ENCODE peak calls at places on chromosomes 6 and 20, in six cellular contexts. One of them, this sample, is unnamed.

GRCh38 chr6:163291622-163292021 is 122.9 kb upstream of the QKI start:
- DNase-seq in nephron progenitor cell: no peak
- DNase-seq in astrocyte of the spinal cord: peak; percentile 51
- DNase-seq in neural crest cell: no peak
- DNase-seq in foreskin fibroblast: no peak
- DNase-seq in GM23338: no peak
- DNase-seq in this sample: no peak

GRCh38 chr6:130744601-130745382 is 82.4 kb upstream of the SMLR1 start:
- DNase-seq in neural crest cell: no peak
- DNase-seq in nephron progenitor cell: no peak
- DNase-seq in astrocyte of the spinal cord: no peak
- DNase-seq in GM23338: no peak
- DNase-seq in foreskin fibroblast: peak; percentile 59
- DNase-seq in this sample: no peak

GRCh38 chr6:10586302-10586701 is 65.2 kb downstream of the GCNT2 start:
- DNase-seq in foreskin fibroblast: no peak
- DNase-seq in GM23338: peak; percentile 72
- DNase-seq in astrocyte of the spinal cord: no peak
- DNase-seq in neural crest cell: no peak
- DNase-seq in nephron progenitor cell: no peak
- DNase-seq in this sample: no peak

GRCh38 chr6:33993653-33994052 is 152.2 kb downstream of the GRM4 start:
- DNase-seq in foreskin fibroblast: no peak
- DNase-seq in GM23338: no peak
- DNase-seq in astrocyte of the spinal cord: no peak
- DNase-seq in neural crest cell: no peak
- DNase-seq in nephron progenitor cell: no peak
- DNase-seq in this sample: no peak

GRCh38 chr6:166955121-166955864 is 1.1 kb downstream of the RNASET2 start:
- DNase-seq in neural crest cell: no peak
- DNase-seq in GM23338: peak; percentile 44
- DNase-seq in nephron progenitor cell: peak; percentile 22
- DNase-seq in foreskin fibroblast: peak; percentile 26
- DNase-seq in astrocyte of the spinal cord: no peak
- DNase-seq in this sample: no peak

GRCh38 chr6:43669050-43669921 is 18.3 kb downstream of the MRPS18A start:
- DNase-seq in astrocyte of the spinal cord: peak; percentile 13
- DNase-seq in GM23338: peak; percentile 27
- DNase-seq in nephron progenitor cell: no peak
- DNase-seq in neural crest cell: no peak
- DNase-seq in foreskin fibroblast: peak; percentile 78
- DNase-seq in this sample: no peak

GRCh38 chr6:104958720-104959452 is 2.0 kb downstream of the LIN28B start:
- DNase-seq in foreskin fibroblast: peak; percentile 26
- DNase-seq in neural crest cell: no peak
- DNase-seq in GM23338: peak; percentile 56
- DNase-seq in astrocyte of the spinal cord: no peak
- DNase-seq in nephron progenitor cell: no peak
- DNase-seq in this sample: no peak

GRCh38 chr6:48109902-48110301 is 1.1 kb downstream of the PTCHD4 start:
- DNase-seq in foreskin fibroblast: no peak
- DNase-seq in GM23338: no peak
- DNase-seq in neural crest cell: no peak
- DNase-seq in nephron progenitor cell: no peak
- DNase-seq in astrocyte of the spinal cord: peak; percentile 25
- DNase-seq in this sample: no peak

GRCh38 chr20:47535994-47536393 is 34.3 kb downstream of the NCOA3 start:
- DNase-seq in neural crest cell: no peak
- DNase-seq in foreskin fibroblast: no peak
- DNase-seq in GM23338: no peak
- DNase-seq in astrocyte of the spinal cord: no peak
- DNase-seq in nephron progenitor cell: no peak
- DNase-seq in this sample: no peak

GRCh38 chr20:46312075-46312944 is 4.0 kb upstream of the CDH22 start:
- DNase-seq in GM23338: peak; percentile 84
- DNase-seq in nephron progenitor cell: peak; percentile 78
- DNase-seq in neural crest cell: peak; percentile 60
- DNase-seq in astrocyte of the spinal cord: no peak
- DNase-seq in foreskin fibroblast: peak; percentile 28
- DNase-seq in this sample: peak; percentile 54

GRCh38 chr6:7540595-7540994 is 876 bp upstream of the DSP start:
- DNase-seq in GM23338: peak; percentile 73
- DNase-seq in nephron progenitor cell: peak; percentile 44
- DNase-seq in neural crest cell: no peak
- DNase-seq in astrocyte of the spinal cord: no peak
- DNase-seq in foreskin fibroblast: peak; percentile 31
- DNase-seq in this sample: no peak

GRCh38 chr20:63413963-63414684 is 53.0 kb upstream of the CHRNA4 start:
- DNase-seq in foreskin fibroblast: no peak
- DNase-seq in neural crest cell: no peak
- DNase-seq in astrocyte of the spinal cord: no peak
- DNase-seq in nephron progenitor cell: no peak
- DNase-seq in GM23338: no peak
- DNase-seq in this sample: no peak

GRCh38 chr6:95574811-95575210 is 2.5 kb upstream of the MANEA start:
- DNase-seq in astrocyte of the spinal cord: no peak
- DNase-seq in neural crest cell: no peak
- DNase-seq in foreskin fibroblast: peak; percentile 71
- DNase-seq in GM23338: no peak
- DNase-seq in nephron progenitor cell: no peak
- DNase-seq in this sample: no peak

GRCh38 chr6:50927816-50928215 is 109.1 kb downstream of the TFAP2B start:
- DNase-seq in foreskin fibroblast: no peak
- DNase-seq in GM23338: no peak
- DNase-seq in nephron progenitor cell: no peak
- DNase-seq in neural crest cell: no peak
- DNase-seq in astrocyte of the spinal cord: peak; percentile 13
- DNase-seq in this sample: no peak

GRCh38 chr20:52684911-52685310 is 287.2 kb upstream of the TSHZ2 start:
- DNase-seq in neural crest cell: no peak
- DNase-seq in astrocyte of the spinal cord: no peak
- DNase-seq in GM23338: no peak
- DNase-seq in foreskin fibroblast: no peak
- DNase-seq in nephron progenitor cell: no peak
- DNase-seq in this sample: no peak

GRCh38 chr20:33490023-33490933 is at the start of gene CBFA2T2:
- DNase-seq in GM23338: no peak
- DNase-seq in astrocyte of the spinal cord: peak; percentile 69
- DNase-seq in foreskin fibroblast: peak; percentile 82
- DNase-seq in nephron progenitor cell: no peak
- DNase-seq in neural crest cell: no peak
- DNase-seq in this sample: no peak

GRCh38 chr6:146095481-146095880 is 66.6 kb downstream of the GRM1 start:
- DNase-seq in neural crest cell: no peak
- DNase-seq in GM23338: no peak
- DNase-seq in nephron progenitor cell: no peak
- DNase-seq in astrocyte of the spinal cord: no peak
- DNase-seq in foreskin fibroblast: no peak
- DNase-seq in this sample: no peak

GRCh38 chr6:72650081-72650745 is 28.3 kb downstream of the KCNQ5 start:
- DNase-seq in neural crest cell: no peak
- DNase-seq in GM23338: no peak
- DNase-seq in nephron progenitor cell: no peak
- DNase-seq in astrocyte of the spinal cord: peak; percentile 66
- DNase-seq in foreskin fibroblast: peak; percentile 18
- DNase-seq in this sample: no peak

GRCh38 chr6:106512048-106512957 is 117.0 kb downstream of the RTN4IP1 start:
- DNase-seq in GM23338: peak; percentile 80
- DNase-seq in nephron progenitor cell: peak; percentile 56
- DNase-seq in astrocyte of the spinal cord: peak; percentile 61
- DNase-seq in foreskin fibroblast: peak; percentile 85
- DNase-seq in neural crest cell: peak; percentile 26
- DNase-seq in this sample: peak; percentile 27

GRCh38 chr6:34234667-34235604 is 1.7 kb upstream of the HMGA1 start:
- DNase-seq in nephron progenitor cell: peak; percentile 83
- DNase-seq in neural crest cell: peak; percentile 68
- DNase-seq in foreskin fibroblast: peak; percentile 23
- DNase-seq in astrocyte of the spinal cord: no peak
- DNase-seq in GM23338: peak; percentile 98
- DNase-seq in this sample: peak; percentile 88

GRCh38 chr6:25727028-25727427 is 27.5 kb upstream of the SLC17A4 start:
- DNase-seq in nephron progenitor cell: no peak
- DNase-seq in neural crest cell: no peak
- DNase-seq in astrocyte of the spinal cord: no peak
- DNase-seq in GM23338: no peak
- DNase-seq in foreskin fibroblast: no peak
- DNase-seq in this sample: no peak

GRCh38 chr6:166605752-166606151 is 19.3 kb upstream of the RAMACL start:
- DNase-seq in foreskin fibroblast: no peak
- DNase-seq in astrocyte of the spinal cord: no peak
- DNase-seq in GM23338: no peak
- DNase-seq in neural crest cell: no peak
- DNase-seq in nephron progenitor cell: no peak
- DNase-seq in this sample: no peak

GRCh38 chr6:5081955-5082354 is 3.2 kb upstream of the PPP1R3G start:
- DNase-seq in neural crest cell: no peak
- DNase-seq in foreskin fibroblast: peak; percentile 63
- DNase-seq in GM23338: no peak
- DNase-seq in astrocyte of the spinal cord: peak; percentile 12
- DNase-seq in nephron progenitor cell: no peak
- DNase-seq in this sample: no peak

GRCh38 chr20:57813870-57814269 is 104.1 kb upstream of the PMEPA1 start:
- DNase-seq in neural crest cell: no peak
- DNase-seq in foreskin fibroblast: no peak
- DNase-seq in astrocyte of the spinal cord: no peak
- DNase-seq in nephron progenitor cell: no peak
- DNase-seq in GM23338: no peak
- DNase-seq in this sample: no peak

GRCh38 chr6:107652526-107653182 is 162.7 kb downstream of the SOBP start:
- DNase-seq in GM23338: no peak
- DNase-seq in astrocyte of the spinal cord: no peak
- DNase-seq in neural crest cell: no peak
- DNase-seq in foreskin fibroblast: no peak
- DNase-seq in nephron progenitor cell: no peak
- DNase-seq in this sample: no peak

GRCh38 chr6:112749673-112750072 is 402.5 kb downstream of the RFPL4B start:
- DNase-seq in foreskin fibroblast: no peak
- DNase-seq in GM23338: no peak
- DNase-seq in neural crest cell: no peak
- DNase-seq in astrocyte of the spinal cord: no peak
- DNase-seq in nephron progenitor cell: no peak
- DNase-seq in this sample: no peak

GRCh38 chr20:44215125-44215524 is 4.6 kb upstream of the OSER1 start:
- DNase-seq in foreskin fibroblast: peak; percentile 88
- DNase-seq in astrocyte of the spinal cord: peak; percentile 66
- DNase-seq in nephron progenitor cell: peak; percentile 72
- DNase-seq in neural crest cell: peak; percentile 65
- DNase-seq in GM23338: peak; percentile 81
- DNase-seq in this sample: peak; percentile 51

GRCh38 chr20:51062065-51062464 is 39.2 kb upstream of the KCNG1 start:
- DNase-seq in GM23338: no peak
- DNase-seq in astrocyte of the spinal cord: no peak
- DNase-seq in nephron progenitor cell: no peak
- DNase-seq in foreskin fibroblast: no peak
- DNase-seq in neural crest cell: no peak
- DNase-seq in this sample: no peak

GRCh38 chr6:2183235-2183634 is 62.2 kb downstream of the GMDS start:
- DNase-seq in neural crest cell: no peak
- DNase-seq in astrocyte of the spinal cord: no peak
- DNase-seq in nephron progenitor cell: no peak
- DNase-seq in GM23338: no peak
- DNase-seq in foreskin fibroblast: no peak
- DNase-seq in this sample: no peak

GRCh38 chr6:123214433-123214832 is 218.4 kb downstream of the CLVS2 start:
- DNase-seq in neural crest cell: no peak
- DNase-seq in nephron progenitor cell: no peak
- DNase-seq in GM23338: no peak
- DNase-seq in astrocyte of the spinal cord: no peak
- DNase-seq in foreskin fibroblast: no peak
- DNase-seq in this sample: no peak
- TF ChIP-seq CTCF in neural crest cell: no peak
- TF ChIP-seq CTCF in nephron progenitor cell: no peak
- TF ChIP-seq CTCF in GM23338: no peak
- TF ChIP-seq CTCF in astrocyte of the spinal cord: no peak
- TF ChIP-seq CTCF in foreskin fibroblast: no peak
- TF ChIP-seq CTCF in this sample: no peak

DNA sequence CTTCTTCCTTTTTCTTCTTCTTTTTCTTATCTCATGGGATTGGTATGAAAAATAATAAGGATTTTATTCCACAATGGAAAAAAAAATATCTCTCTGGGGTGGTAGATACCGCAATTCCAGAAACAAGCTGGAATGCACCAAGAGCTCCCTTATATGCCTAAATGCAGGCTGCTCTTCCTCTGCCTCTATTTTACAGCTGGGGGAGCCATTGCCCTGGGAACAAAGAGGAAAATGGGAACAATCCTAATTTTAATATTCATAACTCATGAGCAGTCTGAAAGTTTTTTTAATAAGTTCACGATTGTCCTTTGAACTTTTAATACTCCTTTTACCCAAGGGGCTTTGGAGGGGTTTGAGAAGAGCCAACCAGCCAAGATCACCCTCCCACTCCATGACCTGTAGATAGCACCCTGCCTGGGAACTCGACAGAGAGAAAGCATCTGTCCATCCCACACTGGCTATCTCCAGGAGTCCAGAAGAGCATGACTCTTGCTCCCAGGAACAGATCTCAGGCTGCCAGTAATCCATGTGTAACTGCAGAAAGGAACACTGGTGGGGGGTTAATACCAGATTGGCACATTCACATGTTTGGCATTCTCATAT is 74.7 kb downstream of the CD83 start:
- DNase-seq in neural crest cell: no peak
- DNase-seq in nephron progenitor cell: no peak
- DNase-seq in foreskin fibroblast: no peak
- DNase-seq in GM23338: no peak
- DNase-seq in astrocyte of the spinal cord: no peak
- DNase-seq in this sample: no peak
- TF ChIP-seq CTCF in neural crest cell: no peak
- TF ChIP-seq CTCF in nephron progenitor cell: no peak
- TF ChIP-seq CTCF in foreskin fibroblast: no peak
- TF ChIP-seq CTCF in GM23338: peak; percentile 28
- TF ChIP-seq CTCF in astrocyte of the spinal cord: no peak
- TF ChIP-seq CTCF in this sample: no peak

DNA sequence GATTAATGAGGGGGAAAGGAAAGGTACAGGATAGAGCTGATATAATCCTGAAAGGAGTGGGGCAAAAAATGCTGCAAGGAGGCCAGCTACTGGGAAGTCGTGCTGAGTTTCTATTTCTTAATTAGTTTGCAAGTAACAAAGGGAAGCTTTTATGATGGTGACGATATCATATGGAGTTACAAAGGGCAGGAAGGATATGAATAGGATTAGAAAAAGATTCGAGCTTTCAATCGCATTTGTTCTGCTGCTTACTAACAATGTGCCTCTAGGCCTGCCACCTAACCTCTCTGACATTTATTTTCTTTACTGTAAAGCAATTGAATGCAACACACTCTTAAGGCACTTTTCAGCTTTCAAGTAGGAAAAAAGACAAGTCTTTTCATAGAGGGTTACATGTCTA is 219.2 kb downstream of the CLVS2 start:
- DNase-seq in nephron progenitor cell: no peak
- DNase-seq in astrocyte of the spinal cord: no peak
- DNase-seq in neural crest cell: no peak
- DNase-seq in GM23338: no peak
- DNase-seq in foreskin fibroblast: no peak
- DNase-seq in this sample: no peak
- TF ChIP-seq CTCF in nephron progenitor cell: no peak
- TF ChIP-seq CTCF in astrocyte of the spinal cord: no peak
- TF ChIP-seq CTCF in neural crest cell: no peak
- TF ChIP-seq CTCF in GM23338: no peak
- TF ChIP-seq CTCF in foreskin fibroblast: no peak
- TF ChIP-seq CTCF in this sample: no peak

GRCh38 chr6:119628691-119629621 is 279.4 kb upstream of the MAN1A1 start:
- DNase-seq in astrocyte of the spinal cord: no peak
- DNase-seq in foreskin fibroblast: no peak
- DNase-seq in nephron progenitor cell: no peak
- DNase-seq in neural crest cell: no peak
- DNase-seq in GM23338: peak; percentile 38
- DNase-seq in this sample: no peak
- TF ChIP-seq CTCF in astrocyte of the spinal cord: no peak
- TF ChIP-seq CTCF in foreskin fibroblast: no peak
- TF ChIP-seq CTCF in nephron progenitor cell: no peak
- TF ChIP-seq CTCF in neural crest cell: peak; percentile 27
- TF ChIP-seq CTCF in GM23338: no peak
- TF ChIP-seq CTCF in this sample: peak; percentile 15

This sample was measured in progenitor cell of endocrine pancreas.